ENCODE peak calls at places on chromosome 19, in four cellular contexts. Y is stimulated activated CD8-positive, alpha-beta memory T cell treated with anti-CD3 and anti-CD28 coated beads, Interleukin-15, amount 100 ng/mL, for 4 hours; X is brain microvascular endothelial cell; M is left cardiac atrium. T is an unnamed sample.

GRCh38 chr19:35767288-35768081 is 7.9 kb upstream of the ARHGAP33 start:
- DNase-seq in Y (no peak), X (no peak), M (no peak), T (no peak)

GRCh38 chr19:771332-771785 is 20.4 kb downstream of the MISP start:
- DNase-seq in Y (no peak), X (peak), M (no peak), T (no peak)

GRCh38 chr19:48713041-48713863 is 6.3 kb downstream of the MAMSTR start:
- DNase-seq in Y (no peak), X (peak), M (no peak), T (no peak)

GRCh38 chr19:31639306-31639705 is 290.1 kb upstream of the TSHZ3 start:
- DNase-seq in Y (no peak), X (peak), M (no peak), T (no peak)

GRCh38 chr19:8607386-8607785 is 3.1 kb downstream of the ADAMTS10 start:
- DNase-seq in Y (no peak), X (peak), M (peak), T (no peak)

GRCh38 chr19:49422407-49423277 is 599 bp downstream of the PTH2 start:
- DNase-seq in Y (no peak), X (no peak), M (peak), T (no peak)

GRCh38 chr19:36097036-36097435 is 13.9 kb upstream of the OVOL3 start:
- DNase-seq in Y (no peak), X (no peak), M (no peak), T (no peak)

GRCh38 chr19:6632002-6632621 is 37.8 kb downstream of the TNFSF14 start:
- DNase-seq in Y (peak), X (peak), M (peak), T (peak)

GRCh38 chr19:11887247-11887617 is 350 bp upstream of the ZNF69 start:
- DNase-seq in Y (no peak), X (no peak), M (no peak), T (no peak)